ENCODE peak calls at places on chromosomes 12 and 14, in seven cellular contexts. K is HCT116, L is right lobe of liver, N is H1, P is stomach, Q is ovary, W is IMR-90. R is an unnamed sample. For H3K27me3, the result is how much of the 10 kb centered on the place peaks cover.

GRCh38 chr14:75715926-75716780 is 55.1 kb downstream of the TTLL5 start:
- DNase-seq in L (no peak), N (no peak), P (no peak), K (no peak), Q (no peak), W (peak), R (no peak)

GRCh38 chr12:3491938-3492867 is 1.2 kb downstream of the PRMT8 start:
- DNase-seq in P (peak), W (peak), L (peak), K (no peak), Q (peak), N (peak), R (peak)

GRCh38 chr12:108619369-108620160 is 14.1 kb downstream of the SELPLG start:
- DNase-seq in Q (no peak), W (no peak), L (no peak), P (no peak), K (no peak), N (no peak), R (no peak)

GRCh38 chr12:66319266-66319954 is 17.1 kb downstream of the HELB start:
- DNase-seq in P (no peak), N (no peak), L (no peak), K (no peak), W (no peak), Q (no peak), R (no peak)

GRCh38 chr12:21476949-21477348 is 24.5 kb downstream of the RECQL start:
- DNase-seq in K (no peak), N (no peak), Q (no peak), P (no peak), L (no peak), W (peak), R (no peak)

GRCh38 chr14:21536395-21537087 is 10.4 kb upstream of the SALL2 start:
- DNase-seq in K (no peak), P (no peak), L (no peak), N (no peak), Q (no peak), W (no peak), R (no peak)

GRCh38 chr12:132512197-132513069 is 22.5 kb downstream of the FBRSL1 start:
- DNase-seq in N (no peak), W (no peak), L (no peak), Q (no peak), P (no peak), K (no peak), R (no peak)

GRCh38 chr12:109147954-109148353 is 31.6 kb downstream of the ACACB start:
- DNase-seq in Q (peak), L (no peak), N (no peak), W (no peak), K (no peak), P (no peak), R (peak)

GRCh38 chr12:21054334-21054733 is 76.7 kb upstream of the SLCO1B1 start:
- DNase-seq in Q (no peak), L (no peak), N (no peak), K (no peak), W (no peak), P (no peak), R (no peak)

GRCh38 chr14:102408729-102409128 is 46.0 kb downstream of the TECPR2 start:
- DNase-seq in Q (no peak), P (no peak), L (no peak), W (peak), N (no peak), K (no peak), R (no peak)

GRCh38 chr14:69346710-69347109 is 51.4 kb downstream of the ERH start:
- DNase-seq in Q (no peak), N (peak), K (no peak), P (peak), W (no peak), L (peak), R (no peak)

GRCh38 chr14:90760591-90761316 is 55.5 kb downstream of the TTC7B start:
- DNase-seq in N (no peak), Q (no peak), K (no peak), P (no peak), W (peak), L (no peak), R (no peak)

GRCh38 chr12:93100610-93101009 is 171.5 kb upstream of the EEA1 start:
- DNase-seq in W (no peak), L (no peak), Q (no peak), N (no peak), P (no peak), K (no peak), R (no peak)

GRCh38 chr14:95014036-95014435 is 143.3 kb downstream of the DICER1 start:
- DNase-seq in N (no peak), P (no peak), K (no peak), Q (no peak), W (no peak), L (no peak), R (no peak)

GRCh38 chr12:5480218-5480952 is 48.5 kb downstream of the NTF3 start:
- DNase-seq in Q (no peak), N (peak), W (peak), P (no peak), L (no peak), K (no peak), R (no peak)

GRCh38 chr14:42550282-42550681 is 943.6 kb downstream of the LRFN5 start:
- DNase-seq in P (no peak), N (no peak), L (no peak), W (no peak), Q (no peak), K (no peak), R (no peak)

GRCh38 chr12:6915789-6916285 is 1.5 kb downstream of the ENO2 start:
- DNase-seq in L (no peak), N (no peak), P (no peak), Q (no peak), K (no peak), W (no peak), R (no peak)

GRCh38 chr12:108729612-108730336 is 1.5 kb downstream of the CORO1C start:
- DNase-seq in L (no peak), P (no peak), Q (no peak), K (no peak), N (no peak), W (no peak), R (no peak)

GRCh38 chr14:53929871-53930685 is 26.5 kb downstream of the BMP4 start:
- DNase-seq in L (peak), N (no peak), K (peak), W (no peak), Q (peak), P (no peak), R (no peak)

DNA sequence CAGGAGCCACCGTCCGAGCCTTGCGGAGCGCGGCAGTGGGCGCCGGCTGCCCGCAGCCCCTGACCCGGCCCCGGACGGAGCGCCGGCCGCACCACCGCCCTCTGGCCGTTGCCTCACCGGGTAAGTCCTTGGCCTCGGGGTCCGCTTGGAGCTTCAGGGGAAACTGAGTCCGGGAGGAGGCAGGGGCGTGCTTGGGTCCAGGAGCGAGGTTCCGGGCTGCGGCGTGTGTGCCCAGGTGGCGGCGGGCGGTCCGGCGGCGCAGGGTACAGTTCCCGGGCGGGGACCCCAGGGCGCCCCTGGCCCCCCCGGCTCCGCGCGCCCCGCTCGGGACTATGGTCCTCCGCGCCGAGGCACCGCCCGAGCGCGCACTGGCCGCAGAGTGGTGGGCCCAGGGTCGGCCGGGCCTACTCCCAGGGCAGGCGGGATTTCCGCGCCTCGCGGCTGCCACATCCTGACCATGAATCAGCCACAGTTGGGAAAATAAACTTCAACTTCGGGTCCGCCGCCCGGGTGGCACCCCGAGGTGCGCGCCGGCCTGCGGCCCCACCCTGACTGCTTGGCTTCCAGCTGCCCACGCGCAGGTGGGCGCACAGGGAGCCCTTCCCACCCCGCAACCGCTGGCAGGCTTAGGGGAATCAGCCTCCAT is 325 bp downstream of the INF2 start:
- DNase-seq in W (no peak), Q (no peak), N (no peak), K (no peak), P (no peak), L (no peak), R (no peak)
- TF ChIP-seq POLR2A in W (peak), Q (no peak), N (no peak), K (no peak), P (no peak), L (peak), R (no peak)

DNA sequence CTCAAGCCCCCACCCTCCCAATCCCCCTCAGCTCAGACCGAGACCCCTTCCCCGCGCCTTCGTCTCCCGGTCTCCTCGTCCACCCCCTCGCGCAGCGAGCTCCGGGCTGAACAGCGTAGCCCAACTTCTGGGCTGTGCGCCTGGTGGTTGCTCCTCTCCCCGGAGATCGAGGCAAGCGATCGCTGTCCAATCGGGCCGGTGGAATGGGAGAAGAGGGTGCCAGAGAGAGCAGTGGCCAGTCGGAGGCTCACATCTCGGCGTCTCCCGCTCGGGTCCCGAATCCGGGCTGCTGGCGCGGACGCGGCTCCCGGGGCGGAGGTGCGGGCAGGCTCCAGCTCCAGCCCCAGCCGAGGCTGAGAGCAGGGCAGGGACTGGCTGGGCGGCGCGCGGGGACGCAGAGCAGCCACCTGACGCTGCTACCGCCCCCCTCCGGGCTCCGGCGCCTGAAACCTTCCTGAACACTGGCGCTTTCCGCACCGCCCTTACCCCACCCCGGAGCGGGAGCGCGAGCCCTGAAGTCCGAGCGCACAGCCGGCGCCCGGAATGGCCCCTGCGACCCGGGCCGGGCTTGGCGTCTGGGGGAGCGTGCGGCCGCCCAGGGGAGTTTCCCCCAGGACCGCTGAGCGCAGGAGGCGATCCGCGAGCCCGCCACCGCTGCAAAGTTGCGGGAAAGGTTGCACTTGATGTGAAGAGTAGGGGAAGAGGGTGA is 508 bp upstream of the KCNH5 start:
- DNase-seq in W (peak), N (peak), K (no peak), L (no peak), P (no peak), Q (no peak), R (no peak)
- H3K27me3 ChIP-seq in W (under half), N (under half), K (under half), L (under half), P (under half), Q (under half), R (under half)

GRCh38 chr14:105481886-105482454 is 4.7 kb upstream of the CRIP1 start:
- DNase-seq in Q (peak), N (no peak), W (peak), K (peak), P (peak), L (peak), R (peak)
- TF ChIP-seq POLR2A in Q (no peak), N (no peak), W (no peak), K (no peak), P (no peak), L (no peak), R (peak)

DNA sequence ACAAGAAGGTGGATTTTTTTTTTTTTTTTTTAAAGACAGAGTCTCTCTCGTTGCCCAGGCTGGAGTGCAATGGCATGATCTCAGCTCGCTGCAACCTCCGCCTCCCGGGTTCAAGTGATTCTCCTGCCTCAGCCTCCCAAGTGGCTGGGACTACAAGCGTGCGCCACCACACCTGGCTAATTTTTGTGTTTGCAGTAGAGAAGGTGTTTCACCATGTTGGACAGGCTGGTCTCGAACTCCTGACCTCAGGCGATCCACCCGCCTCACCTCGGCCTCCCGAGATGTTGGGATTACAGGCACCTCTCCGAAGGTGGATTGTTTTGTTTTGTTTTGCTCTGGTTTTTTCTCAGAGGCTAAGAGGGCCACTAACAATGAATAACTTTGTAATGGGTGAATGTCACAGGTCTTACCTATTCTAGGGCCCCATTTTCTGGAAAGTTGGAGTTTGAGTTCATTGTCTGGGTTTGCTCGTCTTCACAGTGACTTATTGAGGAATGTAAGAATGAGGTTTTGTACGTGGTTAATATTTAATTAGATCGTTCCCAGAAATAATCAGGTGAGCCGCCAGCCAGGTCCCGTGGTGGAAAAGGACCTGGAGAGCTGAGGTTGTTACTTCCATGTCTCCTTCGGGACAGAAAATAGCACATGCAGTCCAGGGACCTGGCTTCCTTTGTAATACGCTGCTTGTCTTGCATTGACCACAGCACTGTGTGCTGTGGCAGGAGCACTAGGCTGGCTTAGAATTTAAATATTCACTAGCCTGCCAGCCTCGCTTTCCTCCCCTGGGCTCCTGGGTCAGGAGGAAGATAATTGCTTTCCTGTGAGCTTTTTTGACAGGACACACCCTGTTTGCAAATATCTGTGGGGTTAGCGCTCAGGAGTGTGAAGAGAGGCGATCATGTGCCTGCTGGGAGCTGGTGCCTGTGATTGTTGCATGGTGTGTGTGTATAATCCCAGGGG is 2.3 kb downstream of the HIP1R start:
- DNase-seq in K (no peak), Q (no peak), P (peak), N (no peak), L (peak), W (no peak), R (no peak)
- H3K27me3 ChIP-seq in K (under half), Q (under half), P (under half), N (under half), L (under half), W (under half), R (under half)

GRCh38 chr12:112418596-112419268 is at the start of gene PTPN11:
- DNase-seq in N (no peak), W (peak), P (peak), K (peak), Q (peak), L (peak), R (peak)
- TF ChIP-seq POLR2A in N (peak), W (peak), P (peak), K (peak), Q (peak), L (peak), R (peak)

DNA sequence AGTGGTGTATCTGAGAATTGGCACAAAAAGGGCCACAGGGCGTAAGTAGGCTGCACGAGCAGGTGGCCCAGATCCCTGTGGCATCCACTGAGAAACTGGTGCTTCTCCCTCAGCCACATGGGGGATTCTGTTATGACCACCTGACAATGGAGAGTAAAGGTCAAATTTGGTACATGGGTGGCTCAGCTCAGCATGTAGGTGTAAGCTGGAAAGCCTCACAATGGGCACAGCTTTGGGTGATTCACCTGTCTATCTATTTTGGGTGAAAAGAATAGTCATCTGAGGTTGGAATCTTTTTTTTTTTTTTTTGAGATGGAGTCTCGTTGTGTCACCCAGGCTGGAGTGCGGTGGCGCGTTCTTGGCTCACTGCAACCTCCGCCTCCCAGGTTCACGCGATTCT is 163.4 kb upstream of the TMEM260 start:
- DNase-seq in K (no peak), L (no peak), Q (no peak), N (no peak), W (no peak), P (no peak), R (no peak)
- H3K27me3 ChIP-seq in K (under half), L (under half), Q (under half), N (under half), W (under half), P (under half), R (under half)

DNA sequence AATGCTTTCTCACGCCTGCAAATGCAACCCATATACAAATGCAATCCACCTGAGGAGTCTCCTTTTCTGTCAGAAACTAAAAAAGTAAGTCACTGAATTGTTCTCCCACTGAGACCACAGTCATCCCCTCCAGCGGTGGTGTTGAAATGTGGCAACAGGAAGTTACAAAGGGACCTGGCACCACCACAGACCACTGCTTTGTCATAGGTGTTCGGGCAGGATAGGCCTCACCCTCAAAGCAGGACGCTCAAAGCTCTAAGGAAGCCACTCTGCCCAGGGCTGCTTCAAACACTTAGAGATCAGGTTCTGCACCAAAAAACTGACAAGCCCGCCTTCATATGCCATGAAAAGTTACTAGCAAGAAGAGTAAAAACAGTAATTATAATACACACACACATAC is 11.3 kb downstream of the PHLDA1 start:
- DNase-seq in Q (no peak), N (no peak), P (peak), W (peak), K (peak), L (no peak), R (no peak)
- TF ChIP-seq POLR2A in Q (no peak), N (no peak), P (no peak), W (peak), K (no peak), L (no peak), R (no peak)

DNA sequence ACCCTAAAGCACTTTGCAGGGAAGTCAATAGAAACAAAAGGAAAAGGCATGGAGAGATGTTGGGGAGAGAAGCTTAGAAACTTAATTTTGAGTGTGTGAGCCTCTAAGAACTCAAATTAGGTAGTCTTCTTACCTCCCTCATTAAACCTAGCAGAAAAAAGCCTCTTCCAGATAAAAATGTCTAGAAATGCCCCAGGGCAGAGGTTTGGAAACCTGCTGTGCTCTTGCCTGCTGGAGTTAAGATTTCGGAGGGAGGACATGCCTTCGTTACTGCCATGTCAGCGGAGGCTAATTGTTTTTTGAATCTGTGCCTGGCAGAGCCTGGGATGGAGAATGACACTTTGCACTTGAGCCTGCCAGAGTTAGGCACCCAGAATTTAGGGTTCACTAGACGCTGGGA is 56.3 kb upstream of the RPH3A start:
- DNase-seq in K (no peak), W (no peak), N (no peak), P (no peak), Q (no peak), L (no peak), R (no peak)
- H3K27me3 ChIP-seq in K (half or more), W (under half), N (under half), P (under half), Q (under half), L (under half), R (under half)

R was measured in uterus.